ENCODE peak calls at places on chromosomes 3 and 15, in four cellular contexts. One of them, this sample, is unnamed. For H3K4me1, the result is how much of the 10 kb centered on the place peaks cover.

GRCh38 chr15:37099321-37100108 is 834 bp downstream of the MEIS2 start:
- DNase-seq in neuronal stem cell: peak
- DNase-seq in HCT116: peak
- DNase-seq in IMR-90: peak
- DNase-seq in this sample: no peak

GRCh38 chr15:80163897-80164296 is 11.1 kb downstream of the FAH start:
- DNase-seq in neuronal stem cell: no peak
- DNase-seq in HCT116: no peak
- DNase-seq in IMR-90: no peak
- DNase-seq in this sample: no peak

GRCh38 chr3:187011915-187012314 is 81.6 kb downstream of the ST6GAL1 start:
- DNase-seq in neuronal stem cell: no peak
- DNase-seq in HCT116: no peak
- DNase-seq in IMR-90: no peak
- DNase-seq in this sample: no peak

GRCh38 chr3:54427951-54428871 is 305.9 kb downstream of the CACNA2D3 start:
- DNase-seq in neuronal stem cell: peak
- DNase-seq in HCT116: peak
- DNase-seq in IMR-90: peak
- DNase-seq in this sample: peak

GRCh38 chr15:25862469-25863066 is 559 bp downstream of the ATP10A start:
- DNase-seq in neuronal stem cell: no peak
- DNase-seq in HCT116: no peak
- DNase-seq in IMR-90: no peak
- DNase-seq in this sample: no peak

GRCh38 chr15:71294251-71294635 is 179.0 kb downstream of the THSD4 start:
- DNase-seq in neuronal stem cell: no peak
- DNase-seq in HCT116: no peak
- DNase-seq in IMR-90: no peak
- DNase-seq in this sample: no peak

GRCh38 chr3:48427630-48427962 is 2.3 kb downstream of the PLXNB1 start:
- DNase-seq in neuronal stem cell: no peak
- DNase-seq in HCT116: no peak
- DNase-seq in IMR-90: no peak
- DNase-seq in this sample: peak

GRCh38 chr15:99486371-99487336 is 79.1 kb upstream of the MEF2A start:
- DNase-seq in neuronal stem cell: peak
- DNase-seq in HCT116: peak
- DNase-seq in IMR-90: peak
- DNase-seq in this sample: peak

GRCh38 chr3:195075199-195075940 is 195.6 kb downstream of the XXYLT1 start:
- DNase-seq in neuronal stem cell: no peak
- DNase-seq in HCT116: no peak
- DNase-seq in IMR-90: peak
- DNase-seq in this sample: no peak

GRCh38 chr3:149648525-149648924 is 9.3 kb downstream of the WWTR1 start:
- DNase-seq in neuronal stem cell: no peak
- DNase-seq in HCT116: no peak
- DNase-seq in IMR-90: no peak
- DNase-seq in this sample: no peak

GRCh38 chr3:172717493-172718088 is 6.7 kb upstream of the NCEH1 start:
- DNase-seq in neuronal stem cell: no peak
- DNase-seq in HCT116: peak
- DNase-seq in IMR-90: no peak
- DNase-seq in this sample: no peak

GRCh38 chr3:66012711-66013110 is 26.0 kb downstream of the MAGI1 start:
- DNase-seq in neuronal stem cell: no peak
- DNase-seq in HCT116: no peak
- DNase-seq in IMR-90: no peak
- DNase-seq in this sample: no peak

GRCh38 chr15:67010898-67011619 is 54.3 kb upstream of the SMAD3 start:
- DNase-seq in neuronal stem cell: no peak
- DNase-seq in HCT116: no peak
- DNase-seq in IMR-90: peak
- DNase-seq in this sample: no peak

GRCh38 chr15:47184405-47185221 is 532.7 kb upstream of the SEMA6D start:
- DNase-seq in neuronal stem cell: peak
- DNase-seq in HCT116: no peak
- DNase-seq in IMR-90: peak
- DNase-seq in this sample: no peak

GRCh38 chr3:18284716-18285115 is 140.4 kb downstream of the SATB1 start:
- DNase-seq in neuronal stem cell: no peak
- DNase-seq in HCT116: no peak
- DNase-seq in IMR-90: no peak
- DNase-seq in this sample: no peak
- H3K9ac ChIP-seq in neuronal stem cell: no peak
- H3K9ac ChIP-seq in HCT116: no peak
- H3K9ac ChIP-seq in IMR-90: no peak
- H3K9ac ChIP-seq in this sample: no peak

GRCh38 chr3:171350364-171350763 is 109.8 kb downstream of the TNIK start:
- DNase-seq in neuronal stem cell: no peak
- DNase-seq in HCT116: no peak
- DNase-seq in IMR-90: no peak
- DNase-seq in this sample: no peak
- H3K4me1 ChIP-seq in neuronal stem cell: under half
- H3K4me1 ChIP-seq in HCT116: half or more
- H3K4me1 ChIP-seq in IMR-90: under half
- H3K4me1 ChIP-seq in this sample: under half

DNA sequence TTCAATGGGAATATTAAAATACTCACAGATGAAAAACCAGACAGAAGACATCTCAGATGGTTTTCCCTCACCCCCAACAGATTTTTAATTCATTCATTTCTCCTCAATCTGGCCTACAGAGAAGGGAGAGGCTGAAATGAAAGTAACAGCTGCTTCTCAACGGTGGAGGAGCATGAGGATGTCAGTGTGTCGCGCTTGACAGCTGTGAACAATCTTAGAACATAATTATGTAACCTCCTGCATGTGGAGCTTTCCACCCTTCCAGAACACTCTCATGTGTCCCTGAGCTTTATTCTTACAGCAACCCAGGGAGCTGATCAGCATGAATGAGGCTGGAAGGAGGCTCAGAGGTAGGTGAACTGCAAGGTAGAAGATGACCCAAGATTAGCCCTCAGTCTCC is 52.7 kb downstream of the MB21D2 start:
- DNase-seq in neuronal stem cell: no peak
- DNase-seq in HCT116: no peak
- DNase-seq in IMR-90: peak
- DNase-seq in this sample: no peak
- H3K9ac ChIP-seq in neuronal stem cell: no peak
- H3K9ac ChIP-seq in HCT116: no peak
- H3K9ac ChIP-seq in IMR-90: no peak
- H3K9ac ChIP-seq in this sample: no peak

DNA sequence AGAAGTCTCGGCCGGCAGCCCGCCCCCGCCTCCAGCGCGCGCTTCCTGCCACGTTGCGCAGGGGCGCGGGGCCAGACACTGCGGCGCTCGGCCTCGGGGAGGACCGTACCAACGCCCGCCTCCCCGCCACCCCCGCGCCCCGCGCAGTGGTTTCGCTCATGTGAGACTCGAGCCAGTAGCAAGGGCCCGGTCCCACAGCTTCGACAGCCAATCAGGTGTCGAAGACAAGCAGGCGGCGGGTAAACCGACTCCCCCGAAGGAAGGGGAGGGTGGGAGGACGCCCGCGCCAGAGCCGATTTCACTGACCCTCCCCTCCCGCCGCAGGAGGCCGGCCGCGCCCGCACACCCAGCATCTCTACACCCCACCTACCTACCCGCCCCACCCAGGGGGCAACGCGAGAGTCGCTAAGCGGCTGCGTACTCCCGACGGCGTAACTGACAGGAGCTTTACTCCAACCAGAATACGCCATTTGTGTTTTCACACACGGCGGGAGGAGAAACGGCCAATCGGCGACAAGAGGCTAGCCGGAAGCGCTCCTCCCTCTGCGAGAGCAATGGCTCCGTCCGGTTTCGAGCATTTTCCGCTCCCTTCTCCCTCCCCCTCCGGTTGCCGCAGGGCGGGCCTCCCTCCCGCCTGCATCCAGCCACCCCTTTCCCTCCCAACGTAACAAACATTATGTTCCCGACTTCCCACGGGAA is 634 bp upstream of the SETD5 start:
- DNase-seq in neuronal stem cell: peak
- DNase-seq in HCT116: peak
- DNase-seq in IMR-90: peak
- DNase-seq in this sample: peak
- H3K4me1 ChIP-seq in neuronal stem cell: under half
- H3K4me1 ChIP-seq in HCT116: under half
- H3K4me1 ChIP-seq in IMR-90: under half
- H3K4me1 ChIP-seq in this sample: under half

GRCh38 chr3:160226026-160226739 is 961 bp downstream of the C3orf80 start:
- DNase-seq in neuronal stem cell: peak
- DNase-seq in HCT116: no peak
- DNase-seq in IMR-90: no peak
- DNase-seq in this sample: no peak
- H3K9ac ChIP-seq in neuronal stem cell: peak
- H3K9ac ChIP-seq in HCT116: peak
- H3K9ac ChIP-seq in IMR-90: no peak
- H3K9ac ChIP-seq in this sample: peak

This sample was measured in colonic mucosa.